ENCODE peak calls at places on chromosomes 11 and 22, in four cellular contexts. One of them, this sample, is unnamed.

GRCh38 chr11:12298610-12299009 is 78.8 kb upstream of the PARVA start:
- DNase-seq in ovary: no peak
- DNase-seq in breast epithelium: no peak
- DNase-seq in kidney epithelial cell: no peak
- DNase-seq in this sample: no peak

GRCh38 chr22:45688606-45689080 is 17.0 kb downstream of the ATXN10 start:
- DNase-seq in ovary: no peak
- DNase-seq in breast epithelium: no peak
- DNase-seq in kidney epithelial cell: peak
- DNase-seq in this sample: peak

GRCh38 chr11:115933564-115933963 is 429.3 kb upstream of the CADM1 start:
- DNase-seq in ovary: no peak
- DNase-seq in breast epithelium: no peak
- DNase-seq in kidney epithelial cell: no peak
- DNase-seq in this sample: no peak

GRCh38 chr22:45233386-45233785 is 7.3 kb downstream of the KIAA0930 start:
- DNase-seq in ovary: no peak
- DNase-seq in breast epithelium: no peak
- DNase-seq in kidney epithelial cell: no peak
- DNase-seq in this sample: no peak

GRCh38 chr11:48052183-48053040 is 72.1 kb downstream of the PTPRJ start:
- DNase-seq in ovary: no peak
- DNase-seq in breast epithelium: peak
- DNase-seq in kidney epithelial cell: peak
- DNase-seq in this sample: no peak

GRCh38 chr11:114207096-114207495 is 89.1 kb upstream of the NNMT start:
- DNase-seq in ovary: no peak
- DNase-seq in breast epithelium: no peak
- DNase-seq in kidney epithelial cell: no peak
- DNase-seq in this sample: no peak

GRCh38 chr22:38205261-38206128 is 3.7 kb downstream of the MAFF start:
- DNase-seq in ovary: peak
- DNase-seq in breast epithelium: peak
- DNase-seq in kidney epithelial cell: no peak
- DNase-seq in this sample: peak

GRCh38 chr11:76658231-76658630 is 12.3 kb downstream of the LRRC32 start:
- DNase-seq in ovary: peak
- DNase-seq in breast epithelium: peak
- DNase-seq in kidney epithelial cell: no peak
- DNase-seq in this sample: no peak

GRCh38 chr11:69382131-69383128 is 88.5 kb downstream of the MYEOV start:
- DNase-seq in ovary: peak
- DNase-seq in breast epithelium: peak
- DNase-seq in kidney epithelial cell: no peak
- DNase-seq in this sample: peak

GRCh38 chr11:92453055-92453454 is 228.4 kb downstream of the FAT3 start:
- DNase-seq in ovary: no peak
- DNase-seq in breast epithelium: no peak
- DNase-seq in kidney epithelial cell: peak
- DNase-seq in this sample: peak

GRCh38 chr11:119153049-119153818 is 4.4 kb downstream of the ABCG4 start:
- DNase-seq in ovary: no peak
- DNase-seq in breast epithelium: no peak
- DNase-seq in kidney epithelial cell: no peak
- DNase-seq in this sample: no peak

GRCh38 chr22:49964136-49964492 is 3.5 kb downstream of the PIM3 start:
- DNase-seq in ovary: no peak
- DNase-seq in breast epithelium: peak
- DNase-seq in kidney epithelial cell: no peak
- DNase-seq in this sample: no peak

GRCh38 chr22:35484651-35485372 is 55.8 kb upstream of the RASD2 start:
- DNase-seq in ovary: no peak
- DNase-seq in breast epithelium: no peak
- DNase-seq in kidney epithelial cell: no peak
- DNase-seq in this sample: no peak

GRCh38 chr22:39748877-39749276 is 144.7 kb downstream of the ENTHD1 start:
- DNase-seq in ovary: no peak
- DNase-seq in breast epithelium: no peak
- DNase-seq in kidney epithelial cell: no peak
- DNase-seq in this sample: peak

GRCh38 chr11:102323542-102324261 is 6.4 kb downstream of the BIRC3 start:
- DNase-seq in ovary: no peak
- DNase-seq in breast epithelium: no peak
- DNase-seq in kidney epithelial cell: no peak
- DNase-seq in this sample: peak

GRCh38 chr11:64436025-64436424 is 77.1 kb downstream of the RPS6KA4 start:
- DNase-seq in ovary: no peak
- DNase-seq in breast epithelium: no peak
- DNase-seq in kidney epithelial cell: no peak
- DNase-seq in this sample: no peak

GRCh38 chr22:46788426-46789168 is 26.1 kb downstream of the TBC1D22A start:
- DNase-seq in ovary: no peak
- DNase-seq in breast epithelium: peak
- DNase-seq in kidney epithelial cell: no peak
- DNase-seq in this sample: no peak

GRCh38 chr11:112516261-112516660 is 255.6 kb upstream of the PLET1 start:
- DNase-seq in ovary: no peak
- DNase-seq in breast epithelium: no peak
- DNase-seq in kidney epithelial cell: no peak
- DNase-seq in this sample: no peak

GRCh38 chr11:69207165-69207889 is 51.6 kb downstream of the SMIM38 start:
- DNase-seq in ovary: no peak
- DNase-seq in breast epithelium: peak
- DNase-seq in kidney epithelial cell: no peak
- DNase-seq in this sample: no peak

GRCh38 chr22:47375621-47376321 is 613.3 kb downstream of the TBC1D22A start:
- DNase-seq in ovary: no peak
- DNase-seq in breast epithelium: peak
- DNase-seq in kidney epithelial cell: no peak
- DNase-seq in this sample: no peak

GRCh38 chr22:45863981-45864751 is 112.8 kb downstream of the WNT7B start:
- DNase-seq in ovary: no peak
- DNase-seq in breast epithelium: no peak
- DNase-seq in kidney epithelial cell: peak
- DNase-seq in this sample: peak

This sample was measured in fibroblast of villous mesenchyme.